ENCODE peak calls at places on chromosomes 7 and 10, in seven cellular contexts. Z is SK-N-SH, I is H1, Y is K562, D is GM12891, N is HepG2, U is GM12878. S is an unnamed sample.

GRCh38 chr10:3237055-3237454 is 64.5 kb upstream of the PITRM1 start:
- DNase-seq in D (no peak), U (no peak), I (no peak), Y (no peak), Z (no peak), N (no peak), S (no peak)

GRCh38 chr10:35870665-35871310 is 228.7 kb upstream of the FZD8 start:
- DNase-seq in Z (no peak), U (no peak), I (no peak), D (no peak), Y (no peak), N (no peak), S (no peak)

GRCh38 chr10:48399056-48399541 is 92.6 kb downstream of the MAPK8 start:
- DNase-seq in I (no peak), N (no peak), U (no peak), D (no peak), Y (no peak), Z (no peak), S (no peak)

GRCh38 chr7:70505886-70506285 is 626.1 kb upstream of the GALNT17 start:
- DNase-seq in D (no peak), U (no peak), N (no peak), I (no peak), Y (no peak), Z (no peak), S (no peak)

GRCh38 chr7:38675500-38676106 is 44.4 kb upstream of the AMPH start:
- DNase-seq in N (no peak), U (no peak), I (no peak), Z (no peak), Y (no peak), D (no peak), S (no peak)

GRCh38 chr10:98316661-98317060 is 48.7 kb upstream of the LOXL4 start:
- DNase-seq in Z (no peak), D (no peak), N (no peak), Y (no peak), U (no peak), I (no peak), S (no peak)

GRCh38 chr10:132436861-132437410 is 39.9 kb downstream of the PWWP2B start:
- DNase-seq in N (no peak), D (no peak), Z (no peak), Y (no peak), U (no peak), I (no peak), S (no peak)

GRCh38 chr10:131842351-131843088 is 58.3 kb upstream of the PPP2R2D start:
- DNase-seq in D (no peak), N (no peak), I (no peak), U (no peak), Z (no peak), Y (no peak), S (no peak)

GRCh38 chr7:88243345-88243909 is 23.6 kb upstream of the SRI start:
- DNase-seq in U (peak; percentile 7), Z (peak; percentile 51), N (peak; percentile 21), I (no peak), D (no peak), Y (peak; percentile 29), S (no peak)

GRCh38 chr10:76089626-76090185 is 658.3 kb downstream of the LRMDA start:
- DNase-seq in N (no peak), Y (no peak), U (no peak), I (no peak), D (no peak), Z (no peak), S (no peak)

GRCh38 chr10:27661511-27662286 is 83.9 kb downstream of the MKX start:
- DNase-seq in Z (no peak), N (no peak), Y (no peak), D (no peak), I (no peak), U (no peak), S (no peak)

GRCh38 chr7:121620953-121621606 is 225.0 kb upstream of the FAM3C start:
- DNase-seq in I (peak; percentile 10), U (no peak), N (no peak), D (no peak), Z (no peak), Y (no peak), S (no peak)

GRCh38 chr10:6175329-6176055 is 27.2 kb upstream of the PFKFB3 start:
- DNase-seq in N (no peak), U (no peak), I (no peak), Z (peak; percentile 5), Y (no peak), D (no peak), S (no peak)

GRCh38 chr10:50360486-50360885 is 109.2 kb upstream of the ASAH2 start:
- DNase-seq in U (no peak), N (no peak), Z (no peak), D (no peak), Y (no peak), I (no peak), S (no peak)

GRCh38 chr10:451021-451471 is 238.4 kb downstream of the DIP2C start:
- DNase-seq in N (no peak), D (peak; percentile 75), I (no peak), Y (no peak), Z (no peak), U (peak; percentile 58), S (peak; percentile 49)

GRCh38 chr10:58513189-58514101 is 773 bp downstream of the BICC1 start:
- DNase-seq in I (no peak), D (no peak), Y (no peak), Z (peak; percentile 63), U (no peak), N (no peak), S (peak; percentile 12)

GRCh38 chr7:44251851-44252250 is 51.1 kb downstream of the YKT6 start:
- DNase-seq in Z (no peak), I (no peak), Y (no peak), U (no peak), D (no peak), N (no peak), S (no peak)

GRCh38 chr7:93882481-93882880 is 8.1 kb downstream of the TFPI2 start:
- DNase-seq in Z (no peak), U (no peak), I (no peak), Y (no peak), D (no peak), N (no peak), S (no peak)

GRCh38 chr10:79022565-79023488 is 45.9 kb upstream of the ZMIZ1 start:
- DNase-seq in D (no peak), U (peak; percentile 12), N (peak; percentile 65), I (no peak), Z (peak; percentile 70), Y (peak; percentile 96), S (peak; percentile 54)

GRCh38 chr10:47336387-47337134 is 11.6 kb upstream of the RBP3 start:
- DNase-seq in D (no peak), Z (no peak), U (no peak), I (no peak), Y (peak; percentile 81), N (no peak), S (no peak)

GRCh38 chr10:61839911-61840310 is 61.6 kb upstream of the ARID5B start:
- DNase-seq in D (no peak), Z (no peak), Y (no peak), U (no peak), I (no peak), N (no peak), S (no peak)

GRCh38 chr7:29127527-29127926 is 18.8 kb downstream of the CPVL start:
- DNase-seq in Y (no peak), U (no peak), D (no peak), N (no peak), I (no peak), Z (no peak), S (no peak)

GRCh38 chr10:48535416-48536225 is 69.3 kb downstream of the ARHGAP22 start:
- DNase-seq in N (no peak), D (no peak), Y (no peak), Z (no peak), I (no peak), U (no peak), S (no peak)

GRCh38 chr7:137001041-137001440 is 132.6 kb downstream of the CHRM2 start:
- DNase-seq in Z (no peak), N (no peak), U (no peak), I (no peak), D (no peak), Y (no peak), S (no peak)

GRCh38 chr7:137001478-137001877 is 133.0 kb downstream of the CHRM2 start:
- DNase-seq in U (no peak), I (no peak), D (no peak), Y (no peak), N (no peak), Z (no peak), S (no peak)

GRCh38 chr7:137000621-137001020 is 132.2 kb downstream of the CHRM2 start:
- DNase-seq in Z (no peak), D (no peak), U (no peak), N (no peak), I (no peak), Y (no peak), S (no peak)

GRCh38 chr7:136997735-136998134 is 129.3 kb downstream of the CHRM2 start:
- DNase-seq in Y (no peak), D (no peak), I (no peak), Z (no peak), N (no peak), U (no peak), S (no peak)

GRCh38 chr7:136998495-136998894 is 130.0 kb downstream of the CHRM2 start:
- DNase-seq in Z (no peak), Y (no peak), N (no peak), D (no peak), U (no peak), I (no peak), S (no peak)
- TF ChIP-seq TAF1 in Z (no peak), Y (no peak), N (no peak), D (no peak), U (no peak), I (no peak), S (no peak)

DNA sequence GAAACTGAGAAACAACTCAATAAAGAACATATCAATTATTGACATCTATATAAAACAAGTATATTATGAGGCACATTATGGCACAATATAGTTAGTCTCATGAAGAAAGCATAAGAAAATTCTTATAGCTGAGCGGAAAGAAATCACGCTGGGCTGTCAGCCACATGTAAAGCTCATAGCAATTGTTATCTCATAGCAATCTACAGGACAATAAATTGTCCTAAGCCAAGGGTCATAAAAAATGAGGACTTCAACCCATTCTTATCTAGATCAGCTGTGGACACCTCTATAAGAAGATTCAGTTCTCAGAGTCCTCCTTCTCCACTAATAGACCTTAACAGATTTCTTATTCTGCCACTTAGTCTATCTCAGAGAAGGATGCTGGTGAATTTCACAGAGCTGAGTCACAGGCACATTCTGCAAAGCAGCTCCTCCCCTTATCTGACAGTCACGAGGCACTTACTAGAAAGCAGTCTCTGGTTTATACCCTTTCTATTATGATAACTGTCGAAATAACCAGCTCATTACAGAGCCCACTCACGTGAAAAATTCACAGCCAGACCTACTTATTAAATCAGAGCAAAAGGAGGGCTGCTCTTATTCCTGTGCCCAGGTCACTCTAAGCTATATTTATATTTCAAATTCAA is 185.3 kb upstream of the PCLO start:
- DNase-seq in N (no peak), Y (no peak), D (no peak), U (no peak), I (no peak), Z (peak; percentile 53), S (no peak)
- TF ChIP-seq TAF1 in N (no peak), Y (no peak), D (no peak), U (no peak), I (no peak), Z (no peak), S (no peak)

GRCh38 chr7:116674508-116675173 is 2.6 kb downstream of the MET start:
- DNase-seq in Y (no peak), I (no peak), D (no peak), U (no peak), N (no peak), Z (no peak), S (no peak)
- TF ChIP-seq TAF1 in Y (no peak), I (no peak), D (no peak), U (no peak), N (no peak), Z (no peak), S (no peak)

GRCh38 chr7:116979430-116979829 is 26.1 kb downstream of the ST7 start:
- DNase-seq in U (no peak), N (no peak), I (no peak), D (no peak), Y (no peak), Z (no peak), S (no peak)
- TF ChIP-seq TAF1 in U (no peak), N (no peak), I (no peak), D (no peak), Y (no peak), Z (no peak), S (no peak)